ENCODE peak calls at places on chromosomes 2 and 18, in eight cellular contexts. K, H, S, L, B, U, Z and F are unnamed samples.

GRCh38 chr2:109393211-109393610 is 220.6 kb downstream of the SEPTIN10 start:
- DNase-seq in K (no peak), H (no peak), S (no peak), L (no peak), B (no peak), U (no peak), Z (no peak), F (no peak)

GRCh38 chr2:203928849-203929248 is 7.7 kb upstream of the ICOS start:
- DNase-seq in K (no peak), H (no peak), S (no peak), L (no peak), B (peak), U (peak), Z (no peak), F (peak)

GRCh38 chr2:216299588-216299987 is 72.7 kb downstream of the MARCHF4 start:
- DNase-seq in K (no peak), H (no peak), S (no peak), L (no peak), B (no peak), U (no peak), Z (no peak), F (no peak)

GRCh38 chr2:150528861-150529801 is 41.7 kb upstream of the RND3 start:
- DNase-seq in K (no peak), H (no peak), S (no peak), L (peak), B (peak), U (peak), Z (no peak), F (no peak)

GRCh38 chr18:30903566-30903965 is 139.0 kb downstream of the DSC3 start:
- DNase-seq in K (no peak), H (no peak), S (no peak), L (no peak), B (peak), U (peak), Z (no peak), F (no peak)

GRCh38 chr2:152532241-152532640 is 185.0 kb downstream of the PRPF40A start:
- DNase-seq in K (no peak), H (no peak), S (no peak), L (no peak), B (no peak), U (no peak), Z (no peak), F (no peak)

GRCh38 chr2:96685285-96685591 is 42.7 kb downstream of the FER1L5 start:
- DNase-seq in K (no peak), H (no peak), S (no peak), L (no peak), B (no peak), U (no peak), Z (no peak), F (no peak)

GRCh38 chr18:62637807-62638687 is 77.3 kb upstream of the PHLPP1 start:
- DNase-seq in K (no peak), H (no peak), S (no peak), L (no peak), B (no peak), U (no peak), Z (no peak), F (peak)

GRCh38 chr2:242011516-242011915 is 142.0 kb downstream of the RTP5 start:
- DNase-seq in K (no peak), H (no peak), S (no peak), L (no peak), B (no peak), U (no peak), Z (no peak), F (no peak)

GRCh38 chr2:105919826-105920225 is 175.1 kb downstream of the NCK2 start:
- DNase-seq in K (no peak), H (no peak), S (no peak), L (no peak), B (no peak), U (peak), Z (no peak), F (no peak)

GRCh38 chr2:159091381-159091780 is 122.9 kb downstream of the TANC1 start:
- DNase-seq in K (no peak), H (no peak), S (no peak), L (peak), B (peak), U (no peak), Z (no peak), F (peak)

GRCh38 chr2:206798009-206798408 is 32.6 kb downstream of the FASTKD2 start:
- DNase-seq in K (no peak), H (no peak), S (no peak), L (no peak), B (no peak), U (no peak), Z (no peak), F (peak)

GRCh38 chr2:197141669-197142068 is 168.9 kb downstream of the ANKRD44 start:
- DNase-seq in K (no peak), H (no peak), S (no peak), L (no peak), B (no peak), U (no peak), Z (no peak), F (no peak)

GRCh38 chr2:232230557-232230956 is 148.0 kb upstream of the ALPP start:
- DNase-seq in K (no peak), H (no peak), S (no peak), L (no peak), B (no peak), U (peak), Z (no peak), F (peak)